ENCODE peak calls at places on chromosomes 16 and 17, in six cellular contexts. E is left lung, Z is sigmoid colon, Q is ovary, A is mesendoderm, D is stomach. P is an unnamed sample.

GRCh38 chr16:85436636-85437160 is 176.4 kb upstream of the GSE1 start:
- DNase-seq in Z (no peak), D (peak; percentile 57), E (no peak), A (peak; percentile 74), Q (peak; percentile 90), P (peak; percentile 83)

GRCh38 chr17:42683407-42684031 is 1.2 kb downstream of the CNTNAP1 start:
- DNase-seq in Q (peak; percentile 71), E (no peak), A (peak; percentile 46), Z (peak; percentile 91), D (peak; percentile 63), P (peak; percentile 68)

GRCh38 chr17:77356109-77356689 is 215.4 kb downstream of the SEC14L1 start:
- DNase-seq in Q (no peak), D (peak; percentile 24), E (peak; percentile 36), A (no peak), Z (peak; percentile 62), P (peak; percentile 14)

GRCh38 chr17:81514485-81514734 is 1.8 kb upstream of the ACTG1 start:
- DNase-seq in Q (no peak), E (no peak), D (no peak), Z (no peak), A (no peak), P (no peak)

GRCh38 chr17:76005263-76006149 is 4.9 kb downstream of the CDK3 start:
- DNase-seq in Q (peak; percentile 91), A (peak; percentile 81), E (peak; percentile 72), D (peak; percentile 86), Z (peak; percentile 85), P (peak; percentile 79)

GRCh38 chr16:2611499-2611862 is 70.8 kb upstream of the KCTD5 start:
- DNase-seq in Z (no peak), D (no peak), E (no peak), Q (peak; percentile 26), A (no peak), P (no peak)

GRCh38 chr17:9274119-9274445 is 252.8 kb downstream of the NTN1 start:
- DNase-seq in E (no peak), Z (no peak), D (no peak), Q (no peak), A (no peak), P (no peak)

GRCh38 chr17:78379134-78379497 is 667 bp downstream of the PGS1 start:
- DNase-seq in E (no peak), Z (no peak), D (no peak), A (peak; percentile 66), Q (no peak), P (no peak)

GRCh38 chr16:75580-76501 is 2.2 kb upstream of the MPG start:
- DNase-seq in E (peak; percentile 76), Q (peak; percentile 91), D (peak; percentile 60), A (peak; percentile 92), Z (peak; percentile 95), P (peak; percentile 87)

GRCh38 chr16:56532714-56533113 is 12.9 kb upstream of the BBS2 start:
- DNase-seq in Q (no peak), A (peak; percentile 27), D (no peak), Z (no peak), E (no peak), P (no peak)

GRCh38 chr16:76293980-76294690 is 16.9 kb downstream of the CNTNAP4 start:
- DNase-seq in A (no peak), Z (no peak), E (no peak), D (no peak), Q (no peak), P (no peak)

GRCh38 chr16:3135120-3135715 is 389 bp downstream of the ZNF213 start:
- DNase-seq in D (no peak), A (no peak), Z (no peak), Q (no peak), E (no peak), P (no peak)

GRCh38 chr17:79028496-79029326 is 4.7 kb downstream of the C1QTNF1 start:
- DNase-seq in A (no peak), Q (peak; percentile 32), D (no peak), Z (peak; percentile 59), E (no peak), P (peak; percentile 12)

GRCh38 chr17:676060-676745 is 38.4 kb downstream of the VPS53 start:
- DNase-seq in Z (no peak), A (no peak), D (no peak), E (no peak), Q (no peak), P (no peak)

GRCh38 chr17:31486351-31487062 is 95.0 kb downstream of the RAB11FIP4 start:
- DNase-seq in Q (no peak), E (peak; percentile 55), A (no peak), Z (no peak), D (peak; percentile 75), P (no peak)

GRCh38 chr17:75346906-75347305 is 57.7 kb upstream of the SLC25A19 start:
- DNase-seq in A (peak; percentile 82), Q (no peak), E (no peak), Z (no peak), D (no peak), P (no peak)

GRCh38 chr17:35588196-35588920 is 1.2 kb downstream of the AP2B1 start:
- DNase-seq in D (no peak), A (peak; percentile 88), Z (no peak), Q (no peak), E (no peak), P (no peak)

GRCh38 chr17:7561589-7562207 is at the start of gene SENP3:
- DNase-seq in E (peak; percentile 90), D (peak; percentile 92), Q (peak; percentile 94), A (peak; percentile 91), Z (peak; percentile 96), P (peak; percentile 91)

GRCh38 chr16:86078121-86078600 is 179.2 kb downstream of the IRF8 start:
- DNase-seq in E (peak; percentile 25), Z (peak; percentile 95), D (no peak), Q (no peak), A (no peak), P (no peak)

GRCh38 chr16:57703416-57704010 is 8.9 kb downstream of the DRC7 start:
- DNase-seq in E (no peak), A (no peak), D (no peak), Q (no peak), Z (no peak), P (no peak)

GRCh38 chr17:37506678-37507077 is 17.0 kb downstream of the DUSP14 start:
- DNase-seq in A (peak; percentile 89), D (no peak), E (no peak), Q (no peak), Z (no peak), P (no peak)

GRCh38 chr16:55759983-55760664 is 72.8 kb downstream of the CES1 start:
- DNase-seq in E (peak; percentile 42), D (no peak), A (peak; percentile 46), Z (no peak), Q (peak; percentile 42), P (no peak)

GRCh38 chr17:55717898-55718735 is 4.5 kb downstream of the TMEM100 start:
- DNase-seq in Z (peak; percentile 92), E (peak; percentile 60), Q (peak; percentile 85), D (peak; percentile 81), A (peak; percentile 84), P (peak; percentile 85)

DNA sequence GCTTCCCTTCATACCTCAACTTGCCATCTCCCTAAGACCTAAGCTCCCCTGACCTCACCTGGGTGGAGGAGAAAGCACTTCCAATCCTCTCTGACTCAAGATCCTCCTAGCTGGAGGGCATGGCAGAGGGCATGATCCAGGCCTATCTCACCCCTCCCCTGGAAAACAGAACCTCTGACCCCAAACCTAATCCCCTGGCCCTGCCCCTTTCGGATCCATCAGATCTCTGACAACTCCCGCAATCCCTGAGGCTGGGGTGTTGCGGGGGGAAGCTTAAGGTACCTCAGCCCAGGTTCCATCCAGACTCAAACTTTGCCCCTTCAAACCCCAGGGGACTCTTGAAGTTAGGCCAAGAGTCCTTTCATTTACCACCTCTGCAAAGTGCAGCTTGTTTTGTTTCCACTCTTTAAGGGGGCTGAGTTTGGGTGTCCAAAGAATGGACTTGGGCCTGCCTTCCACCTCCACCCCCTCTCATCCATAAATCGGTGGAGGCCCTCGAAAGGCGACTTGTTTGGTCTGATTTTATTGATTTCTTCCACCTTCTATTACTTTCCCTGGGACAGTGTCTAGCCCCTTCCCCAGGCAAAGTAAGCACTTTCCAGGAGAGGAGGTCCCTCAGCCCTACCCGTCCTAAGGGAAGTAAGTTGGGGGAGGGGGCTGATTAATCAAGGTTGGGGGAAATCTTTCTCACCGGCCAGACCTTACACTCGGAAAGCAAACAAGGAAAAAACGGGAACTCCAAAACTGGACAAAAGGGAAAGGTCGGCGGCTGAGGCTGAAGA is 2.6 kb downstream of the EPOP start:
- DNase-seq in Q (no peak), D (no peak), E (no peak), Z (no peak), A (peak; percentile 63), P (no peak)
- H3K4me3 ChIP-seq in Q (no peak overlapping the region), D (no peak overlapping the region), E (no peak overlapping the region), Z (no peak overlapping the region), A (no peak overlapping the region), P (no peak overlapping the region)

DNA sequence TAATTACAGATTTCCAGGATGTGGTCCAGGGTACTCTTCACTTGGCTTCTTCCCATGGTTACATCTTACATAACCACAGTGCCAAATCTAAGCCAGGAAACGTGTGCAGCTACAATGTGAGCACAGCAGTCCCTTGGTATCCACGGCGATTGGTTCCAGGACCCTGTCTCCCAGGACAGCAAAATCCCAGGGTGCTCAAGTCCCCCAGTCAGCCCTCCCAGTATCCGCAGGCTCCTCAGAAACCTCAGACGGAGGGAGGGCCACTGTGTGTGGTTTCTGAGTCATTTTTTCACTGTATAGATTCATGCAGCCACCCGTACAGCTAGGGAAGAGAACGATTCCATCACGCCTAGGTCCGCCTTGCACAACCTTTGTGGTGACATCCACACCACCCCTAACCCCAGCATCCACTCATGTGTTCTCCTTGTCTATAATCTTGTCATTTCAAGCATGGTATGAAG is 11.1 kb upstream of the ATP2C2 start:
- DNase-seq in Q (no peak), D (no peak), Z (no peak), A (no peak), E (no peak), P (no peak)
- H3K4me1 ChIP-seq in Q (no peaks in the 10 kb centered on the region), D (peaks cover 16% of the 10 kb centered on the region), Z (no peaks in the 10 kb centered on the region), A (no peaks in the 10 kb centered on the region), E (peaks cover 3% of the 10 kb centered on the region), P (no peaks in the 10 kb centered on the region)

GRCh38 chr17:45325810-45326209 is 9.0 kb upstream of the MAP3K14 start:
- DNase-seq in A (no peak), Q (peak; percentile 13), E (peak; percentile 13), Z (peak; percentile 33), D (no peak), P (peak; percentile 3)
- H3K4me3 ChIP-seq in A (no peak overlapping the region), Q (no peak overlapping the region), E (no peak overlapping the region), Z (no peak overlapping the region), D (no peak overlapping the region), P (no peak overlapping the region)

GRCh38 chr17:17725853-17726720 is 44.8 kb downstream of the RAI1 start:
- DNase-seq in Z (no peak), E (no peak), Q (no peak), D (no peak), A (peak; percentile 26), P (no peak)
- H3K4me1 ChIP-seq in Z (peaks cover 48% of the 10 kb centered on the region), E (peaks cover 7% of the 10 kb centered on the region), Q (peaks cover 11% of the 10 kb centered on the region), D (peaks cover 92% of the 10 kb centered on the region), A (peaks cover 9% of the 10 kb centered on the region), P (peaks cover 22% of the 10 kb centered on the region)

GRCh38 chr17:30290696-30291570 is 811 bp downstream of the BLMH start:
- DNase-seq in Z (peak; percentile 68), Q (peak; percentile 60), A (peak; percentile 50), D (peak; percentile 50), E (no peak), P (peak; percentile 16)

GRCh38 chr17:30292490-30292858 is 730 bp upstream of the BLMH start:
- DNase-seq in A (no peak), D (no peak), E (no peak), Q (no peak), Z (no peak), P (no peak)

GRCh38 chr17:30291571-30292489 is at the start of gene BLMH:
- DNase-seq in Q (peak; percentile 90), D (peak; percentile 76), Z (peak; percentile 88), A (peak; percentile 92), E (peak; percentile 84), P (peak; percentile 77)

GRCh38 chr17:30290077-30290476 is 1.7 kb downstream of the BLMH start:
- DNase-seq in E (no peak), A (no peak), Q (no peak), D (no peak), Z (no peak), P (no peak)
- H3K4me3 ChIP-seq in E (no peak overlapping the region), A (no peak overlapping the region), Q (no peak overlapping the region), D (no peak overlapping the region), Z (no peak overlapping the region), P (no peak overlapping the region)

P was measured in uterus.